ENCODE peak calls at places on chromosomes 16 and 17, in eight cellular contexts. Q is AG04450; H is HFF-Myc; C is activated naive CD8-positive, alpha-beta T cell treated with anti-CD3 and anti-CD28 coated beads, Interleukin-2, amount 50 U/mL, for 24 hours; Z is stomach; G is GM18507; S is hepatocyte; I is MCF 10A. T is an unnamed sample.

GRCh38 chr17:27665549-27665948 is 34.6 kb downstream of the LGALS9 start:
- DNase-seq in G (no peak), I (no peak), Q (no peak), H (no peak), C (no peak), Z (no peak), S (no peak), T (no peak)

GRCh38 chr17:45269912-45270311 is 8.0 kb upstream of the SPATA32 start:
- DNase-seq in G (no peak), Q (no peak), Z (no peak), C (no peak), H (no peak), I (no peak), S (no peak), T (peak)

GRCh38 chr17:33811006-33811760 is 443.9 kb upstream of the CCL2 start:
- DNase-seq in Q (no peak), G (no peak), I (no peak), S (peak), Z (no peak), H (no peak), C (no peak), T (no peak)

GRCh38 chr16:89357055-89357454 is 133.3 kb downstream of the ANKRD11 start:
- DNase-seq in C (peak), Z (no peak), Q (no peak), S (no peak), I (peak), H (no peak), G (no peak), T (peak)

GRCh38 chr16:69927056-69927757 is 23.9 kb upstream of the CLEC18A start:
- DNase-seq in Q (no peak), I (no peak), C (no peak), G (no peak), Z (no peak), S (peak), H (no peak), T (no peak)

GRCh38 chr17:67477687-67478086 is 100.6 kb downstream of the PITPNC1 start:
- DNase-seq in C (peak), G (no peak), Q (no peak), H (no peak), S (no peak), I (peak), Z (no peak), T (peak)

GRCh38 chr16:84916156-84916555 is 95.2 kb downstream of the ZDHHC7 start:
- DNase-seq in C (no peak), Z (no peak), G (no peak), H (no peak), S (no peak), I (no peak), Q (no peak), T (no peak)

GRCh38 chr16:79897444-79898146 is 297.1 kb upstream of the MAF start:
- DNase-seq in I (no peak), Z (no peak), H (no peak), S (peak), G (no peak), C (no peak), Q (no peak), T (no peak)

GRCh38 chr16:69105501-69106361 is at the start of gene HAS3:
- DNase-seq in C (peak), H (no peak), G (no peak), S (peak), Z (peak), I (peak), Q (no peak), T (peak)

GRCh38 chr17:78883090-78883532 is 19.9 kb downstream of the CEP295NL start:
- DNase-seq in I (no peak), Q (no peak), S (peak), C (no peak), Z (peak), G (no peak), H (peak), T (no peak)

GRCh38 chr16:84559311-84559932 is 55.0 kb upstream of the MEAK7 start:
- DNase-seq in H (no peak), Q (no peak), C (no peak), Z (no peak), I (no peak), G (no peak), S (no peak), T (no peak)

GRCh38 chr16:86640265-86640843 is 62.0 kb downstream of the FOXL1 start:
- DNase-seq in Z (no peak), H (no peak), C (no peak), G (no peak), Q (no peak), S (no peak), I (no peak), T (no peak)

GRCh38 chr16:8892101-8892575 is 10.0 kb downstream of the LITAFD start:
- DNase-seq in G (no peak), Q (no peak), S (no peak), Z (no peak), I (no peak), H (no peak), C (no peak), T (peak)

GRCh38 chr17:49399995-49400394 is 14.7 kb downstream of the PHB1 start:
- DNase-seq in Z (no peak), G (no peak), Q (no peak), S (no peak), I (no peak), C (no peak), H (no peak), T (no peak)

GRCh38 chr16:53779186-53779585 is 75.2 kb downstream of the FTO start:
- DNase-seq in Z (no peak), G (no peak), S (no peak), Q (no peak), H (no peak), C (no peak), I (no peak), T (no peak)

GRCh38 chr16:48537275-48537674 is 72.7 kb downstream of the N4BP1 start:
- DNase-seq in C (no peak), Z (no peak), S (no peak), G (no peak), H (no peak), Q (no peak), I (no peak), T (no peak)

GRCh38 chr16:25035494-25036405 is 20.6 kb upstream of the ARHGAP17 start:
- DNase-seq in Z (no peak), I (no peak), Q (no peak), C (no peak), S (no peak), G (no peak), H (no peak), T (no peak)

T was measured in activated CD4-positive, alpha-beta memory T cell treated with anti-CD3 and anti-CD28 coated beads for 36 hours.